ENCODE peak calls at places on chromosomes 16 and 17, in ten cellular contexts. H is trophoblast cell; O is activated naive CD4-positive, alpha-beta T cell; L is caudate nucleus; V is naive thymus-derived CD4-positive, alpha-beta T cell; K is DMS 273 treated with DMSO at 0.1 percent for 48 hours; M is amniotic stem cell; G is NCI-H1436 treated with DMSO at 0.1 percent for 48 hours; F is GM04504; B is activated CD8-positive, alpha-beta memory T cell treated with anti-CD3 and anti-CD28 coated beads for 1 hour. E is an unnamed sample.
A peak's percentile ranks its signal among the peaks of the same experiment; 100 is the strongest.

GRCh38 chr16:30368122-30368791 is 2.0 kb downstream of the TBC1D10B start:
- DNase-seq in M (peak; percentile 23), G (no peak), K (no peak), H (peak; percentile 21), V (no peak), F (peak; percentile 32), B (no peak), O (no peak), L (no peak), E (no peak)

GRCh38 chr17:47316316-47316715 is 7.4 kb upstream of the EFCAB13 start:
- DNase-seq in H (no peak), V (no peak), M (no peak), B (no peak), L (no peak), O (no peak), K (no peak), G (no peak), F (no peak), E (no peak)

GRCh38 chr16:4463522-4464163 is 10.8 kb downstream of the NMRAL1 start:
- DNase-seq in L (no peak), K (no peak), G (no peak), B (no peak), M (no peak), O (no peak), V (no peak), F (no peak), H (no peak), E (no peak)

GRCh38 chr17:40606548-40607353 is 40.9 kb downstream of the SMARCE1 start:
- DNase-seq in M (no peak), F (no peak), V (no peak), G (no peak), L (no peak), K (no peak), H (peak; percentile 40), O (no peak), B (no peak), E (no peak)

GRCh38 chr17:52751051-52751450 is 592.5 kb upstream of the CA10 start:
- DNase-seq in K (no peak), F (no peak), B (no peak), V (no peak), L (no peak), O (no peak), G (no peak), M (no peak), H (no peak), E (no peak)

GRCh38 chr17:7832431-7832830 is 1.6 kb upstream of the KDM6B start:
- DNase-seq in H (no peak), B (no peak), O (no peak), K (no peak), G (no peak), L (no peak), V (no peak), M (no peak), F (no peak), E (no peak)

GRCh38 chr17:17186051-17186450 is 20.1 kb downstream of the PLD6 start:
- DNase-seq in V (no peak), B (no peak), F (no peak), L (no peak), H (peak; percentile 80), K (no peak), G (no peak), O (no peak), M (no peak), E (no peak)

GRCh38 chr17:19023209-19023999 is 18.8 kb upstream of the FAM83G start:
- DNase-seq in G (no peak), H (no peak), B (no peak), K (no peak), V (no peak), M (no peak), F (no peak), O (no peak), L (no peak), E (peak; percentile 30)

GRCh38 chr16:90043526-90043925 is 24.3 kb upstream of the DBNDD1 start:
- DNase-seq in M (no peak), B (no peak), V (no peak), F (no peak), K (no peak), H (no peak), G (no peak), L (no peak), O (no peak), E (no peak)

GRCh38 chr17:81807839-81808238 is 3.9 kb downstream of the GCGR start:
- DNase-seq in G (no peak), H (no peak), V (no peak), M (no peak), K (no peak), O (no peak), L (no peak), B (no peak), F (no peak), E (no peak)

GRCh38 chr17:48307814-48308411 is 122.1 kb downstream of the SKAP1 start:
- DNase-seq in H (peak; percentile 65), O (no peak), K (no peak), G (peak; percentile 21), B (peak; percentile 16), M (no peak), L (no peak), V (peak; percentile 49), F (peak; percentile 19), E (peak; percentile 30)

GRCh38 chr17:54172654-54173316 is 350.1 kb downstream of the KIF2B start:
- DNase-seq in B (no peak), L (no peak), F (no peak), G (no peak), V (no peak), H (peak; percentile 1), O (no peak), K (no peak), M (no peak), E (no peak)

GRCh38 chr16:64313726-64314125 is 808.1 kb downstream of the CDH11 start:
- DNase-seq in V (no peak), B (no peak), L (no peak), H (no peak), K (no peak), F (no peak), O (no peak), M (no peak), G (no peak), E (no peak)

GRCh38 chr17:80938556-80938955 is 53.1 kb upstream of the CHMP6 start:
- DNase-seq in L (no peak), O (no peak), K (no peak), H (no peak), F (no peak), B (no peak), G (no peak), M (no peak), V (peak; percentile 85), E (peak; percentile 65)

GRCh38 chr17:33944412-33944811 is 310.7 kb upstream of the CCL2 start:
- DNase-seq in H (no peak), V (no peak), F (no peak), K (no peak), L (no peak), O (no peak), B (no peak), M (no peak), G (no peak), E (no peak)